ENCODE peak calls at places on chromosome 18, in four cellular contexts. G is mammary epithelial cell; B is CD4-positive, alpha-beta T cell; O is BE2C. H is an unnamed sample.

GRCh38 chr18:80187956-80188642 is 59.2 kb downstream of the PARD6G start:
- DNase-seq in G (no peak), O (no peak), B (no peak), H (no peak)

GRCh38 chr18:48689548-48689947 is 150.7 kb downstream of the CTIF start:
- DNase-seq in O (no peak), B (no peak), G (no peak), H (no peak)

GRCh38 chr18:67864677-67865340 is 348.3 kb upstream of the DSEL start:
- DNase-seq in B (no peak), G (peak), O (no peak), H (no peak)

GRCh38 chr18:44830551-44830950 is 149.9 kb downstream of the SETBP1 start:
- DNase-seq in G (no peak), O (no peak), B (no peak), H (no peak)

GRCh38 chr18:28581503-28582169 is 404.7 kb upstream of the CDH2 start:
- DNase-seq in G (no peak), B (no peak), O (peak), H (peak)

GRCh38 chr18:71008257-71008656 is 719.4 kb downstream of the SOCS6 start:
- DNase-seq in G (no peak), B (no peak), O (no peak), H (no peak)

GRCh38 chr18:12246849-12247808 is 7.0 kb upstream of the CIDEA start:
- DNase-seq in O (no peak), B (no peak), G (no peak), H (peak)

GRCh38 chr18:48292787-48293409 is 116.3 kb downstream of the ZBTB7C start:
- DNase-seq in O (no peak), B (no peak), G (no peak), H (no peak)

GRCh38 chr18:65288908-65289307 is 461.9 kb upstream of the CDH7 start:
- DNase-seq in G (no peak), B (no peak), O (no peak), H (no peak)

GRCh38 chr18:55588876-55589595 is 1.0 kb upstream of the TCF4 start:
- DNase-seq in O (no peak), G (peak), B (no peak), H (no peak)

GRCh38 chr18:59623456-59624383 is 73.5 kb downstream of the CCBE1 start:
- DNase-seq in O (no peak), B (no peak), G (peak), H (no peak)

GRCh38 chr18:43012951-43013350 is 102.5 kb downstream of the RIT2 start:
- DNase-seq in O (no peak), G (no peak), B (no peak), H (no peak)

GRCh38 chr18:48780151-48781001 is 170.4 kb downstream of the SMAD7 start:
- DNase-seq in G (no peak), O (no peak), B (no peak), H (peak)

GRCh38 chr18:70454705-70455322 is 166.0 kb downstream of the SOCS6 start:
- DNase-seq in O (peak), B (no peak), G (peak), H (peak)

GRCh38 chr18:68233043-68233442 is 481.9 kb downstream of the TMX3 start:
- DNase-seq in B (no peak), G (no peak), O (peak), H (no peak)

GRCh38 chr18:34862561-34862960 is 152.5 kb downstream of the DTNA start:
- DNase-seq in B (no peak), G (no peak), O (no peak), H (no peak)

GRCh38 chr18:77487951-77488740 is 238.5 kb downstream of the GALR1 start:
- DNase-seq in G (no peak), B (no peak), O (no peak), H (no peak)

GRCh38 chr18:41569867-41570266 is 385.2 kb upstream of the PIK3C3 start:
- DNase-seq in G (no peak), B (no peak), O (no peak), H (no peak)

GRCh38 chr18:41577529-41577928 is 377.5 kb upstream of the PIK3C3 start:
- DNase-seq in O (no peak), G (no peak), B (no peak), H (no peak)

GRCh38 chr18:6367208-6367607 is 47.5 kb downstream of the L3MBTL4 start:
- DNase-seq in G (no peak), B (no peak), O (no peak), H (no peak)

GRCh38 chr18:79402977-79403722 is 7.4 kb downstream of the NFATC1 start:
- DNase-seq in G (peak), O (no peak), B (no peak), H (peak)

GRCh38 chr18:57629399-57629798 is 7.8 kb upstream of the NARS1 start:
- DNase-seq in G (no peak), B (no peak), O (no peak), H (no peak)

GRCh38 chr18:80176334-80177080 is 67.4 kb downstream of the ADNP2 start:
- DNase-seq in B (no peak), G (no peak), O (no peak), H (no peak)

GRCh38 chr18:24530630-24531111 is 70.2 kb downstream of the HRH4 start:
- DNase-seq in G (peak), B (no peak), O (no peak), H (peak)

GRCh38 chr18:424071-424868 is 76.2 kb downstream of the COLEC12 start:
- DNase-seq in B (no peak), O (no peak), G (no peak), H (no peak)

GRCh38 chr18:44601447-44601846 is 79.2 kb upstream of the SETBP1 start:
- DNase-seq in O (no peak), B (no peak), G (peak), H (no peak)

GRCh38 chr18:59238385-59238784 is 18.4 kb downstream of the GRP start:
- DNase-seq in G (no peak), B (no peak), O (no peak), H (no peak)

GRCh38 chr18:8750954-8751415 is 45.6 kb downstream of the MTCL1 start:
- DNase-seq in O (peak), B (no peak), G (no peak), H (no peak)

GRCh38 chr18:11741505-11742145 is 52.6 kb downstream of the GNAL start:
- DNase-seq in G (no peak), B (no peak), O (no peak), H (no peak)

GRCh38 chr18:54774971-54775665 is 53.2 kb upstream of the RAB27B start:
- DNase-seq in G (no peak), O (peak), B (no peak), H (no peak)

GRCh38 chr18:66560092-66560491 is 43.8 kb downstream of the CDH19 start:
- DNase-seq in G (peak), B (no peak), O (peak), H (no peak)

GRCh38 chr18:57915241-57915640 is 112.1 kb upstream of the ATP8B1 start:
- DNase-seq in G (no peak), O (no peak), B (no peak), H (no peak)

GRCh38 chr18:29161429-29161828 is 984.5 kb upstream of the CDH2 start:
- DNase-seq in O (no peak), B (no peak), G (no peak), H (no peak)

GRCh38 chr18:43277164-43277600 is at the start of gene SYT4:
- DNase-seq in B (no peak), O (peak), G (peak), H (peak)

GRCh38 chr18:79121746-79122474 is 52.7 kb downstream of the ATP9B start:
- DNase-seq in B (no peak), G (peak), O (no peak), H (no peak)

DNA sequence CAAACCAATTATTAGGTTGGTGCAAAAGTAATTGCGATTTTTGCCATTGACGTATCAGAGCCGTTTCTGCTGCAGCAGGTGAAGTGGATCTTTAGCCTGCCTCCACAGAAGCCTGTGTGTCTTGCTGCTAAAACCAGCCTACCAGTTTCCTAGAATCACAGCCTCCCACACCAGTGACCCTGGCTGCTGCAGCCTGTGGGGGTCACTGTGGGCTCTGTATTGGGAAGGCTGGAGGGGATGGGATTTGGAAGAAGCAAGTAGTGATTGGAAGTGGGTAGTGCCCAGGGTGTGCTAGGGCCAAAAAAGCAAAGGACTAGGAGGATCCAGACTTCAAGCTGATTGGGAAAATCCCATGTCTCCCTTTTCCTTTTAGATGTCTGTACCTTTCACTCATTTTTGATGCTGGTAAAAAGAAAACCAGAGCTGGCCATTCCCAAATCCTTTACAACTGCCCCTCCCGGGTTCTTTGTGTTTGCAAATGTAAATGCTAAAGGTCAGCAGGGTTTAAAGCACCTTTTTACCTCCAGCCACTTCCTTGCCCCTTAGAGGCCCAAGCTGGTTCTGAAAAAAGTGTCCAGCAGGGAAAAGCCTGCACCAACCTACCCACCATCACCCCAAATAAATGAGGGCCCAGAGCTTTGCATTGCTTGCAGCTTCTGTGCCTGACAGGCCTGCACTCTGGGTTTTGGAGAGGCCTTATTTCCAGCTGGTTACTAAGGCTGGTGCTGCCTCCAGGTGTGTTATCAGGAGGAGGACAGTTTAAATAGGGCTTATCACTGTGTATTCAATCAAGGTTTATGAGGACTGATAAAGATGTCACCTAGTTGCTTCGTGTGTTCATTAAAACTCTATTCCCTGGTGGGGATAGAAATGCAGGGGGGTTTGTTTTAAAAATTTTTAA is 172.0 kb downstream of the MIB1 start:
- DNase-seq in G (no peak), B (no peak), O (peak), H (peak)
- TF ChIP-seq CTCF in G (peak), B (no peak), O (peak), H (no peak)

GRCh38 chr18:74546751-74547530 is 12.6 kb downstream of the CNDP1 start:
- DNase-seq in G (peak), B (no peak), O (no peak), H (no peak)

GRCh38 chr18:74541703-74542555 is 7.6 kb downstream of the CNDP1 start:
- DNase-seq in B (no peak), G (peak), O (no peak), H (no peak)

GRCh38 chr18:74549591-74550104 is 15.3 kb downstream of the CNDP1 start:
- DNase-seq in G (no peak), O (no peak), B (no peak), H (no peak)

GRCh38 chr18:74544898-74545297 is 10.6 kb downstream of the CNDP1 start:
- DNase-seq in G (no peak), B (no peak), O (no peak), H (no peak)

DNA sequence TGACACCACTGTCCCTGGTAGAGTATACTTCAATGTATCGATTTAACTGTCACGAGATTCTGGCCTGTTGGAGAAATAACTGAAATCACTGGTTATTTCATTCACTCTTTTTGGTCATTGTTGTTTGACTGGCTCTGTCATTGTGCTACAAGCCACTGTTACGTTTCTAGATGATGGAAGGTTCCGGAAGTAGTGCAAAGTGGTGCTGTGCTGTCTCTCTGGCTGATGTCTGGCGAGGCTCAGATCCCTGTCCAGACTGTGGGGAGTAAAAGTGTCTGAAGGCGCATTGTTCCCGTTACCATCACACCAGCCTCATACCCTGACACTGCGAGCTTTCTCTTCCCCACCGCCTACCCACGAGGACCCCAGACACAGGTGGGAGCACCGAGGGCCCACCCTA is 11.7 kb downstream of the CNDP1 start:
- DNase-seq in O (no peak), B (no peak), G (no peak), H (no peak)
- TF ChIP-seq CTCF in O (no peak), B (no peak), G (no peak), H (no peak)

GRCh38 chr18:10232062-10232461 is 222.4 kb upstream of the APCDD1 start:
- DNase-seq in B (no peak), G (no peak), O (no peak), H (no peak)

GRCh38 chr18:10231220-10231619 is 223.2 kb upstream of the APCDD1 start:
- DNase-seq in O (no peak), B (no peak), G (no peak), H (no peak)

GRCh38 chr18:10228380-10228779 is 226.1 kb upstream of the APCDD1 start:
- DNase-seq in G (no peak), B (no peak), O (no peak), H (no peak)

GRCh38 chr18:10226971-10227370 is 227.5 kb upstream of the APCDD1 start:
- DNase-seq in O (no peak), G (no peak), B (no peak), H (no peak)

DNA sequence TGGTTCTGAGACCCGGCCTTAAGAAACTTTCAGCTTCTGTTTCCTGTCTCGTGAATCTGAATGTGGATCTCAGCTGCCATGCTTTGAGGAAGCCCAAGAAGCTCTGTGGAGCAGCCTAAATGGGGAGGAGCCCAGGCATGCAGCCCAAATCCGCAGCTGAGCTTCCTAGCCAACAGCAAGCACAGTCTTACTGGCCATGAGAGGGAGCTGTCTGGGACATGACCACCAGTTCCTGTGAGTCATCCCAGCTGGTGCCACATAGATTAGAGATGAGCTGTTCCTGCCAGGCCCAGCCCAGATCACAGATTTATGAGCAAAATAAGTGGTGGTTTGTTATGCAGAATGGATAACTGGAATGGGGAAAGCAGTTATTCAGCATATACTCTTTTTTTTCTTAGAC is 224.4 kb upstream of the APCDD1 start:
- DNase-seq in O (peak), B (no peak), G (peak), H (no peak)
- TF ChIP-seq CTCF in O (no peak), B (no peak), G (peak), H (no peak)

GRCh38 chr18:38422216-38422615 is 856.6 kb upstream of the CELF4 start:
- DNase-seq in B (no peak), O (no peak), G (no peak), H (no peak)

GRCh38 chr18:38427736-38428135 is 862.1 kb upstream of the CELF4 start:
- DNase-seq in O (no peak), B (no peak), G (no peak), H (no peak)

DNA sequence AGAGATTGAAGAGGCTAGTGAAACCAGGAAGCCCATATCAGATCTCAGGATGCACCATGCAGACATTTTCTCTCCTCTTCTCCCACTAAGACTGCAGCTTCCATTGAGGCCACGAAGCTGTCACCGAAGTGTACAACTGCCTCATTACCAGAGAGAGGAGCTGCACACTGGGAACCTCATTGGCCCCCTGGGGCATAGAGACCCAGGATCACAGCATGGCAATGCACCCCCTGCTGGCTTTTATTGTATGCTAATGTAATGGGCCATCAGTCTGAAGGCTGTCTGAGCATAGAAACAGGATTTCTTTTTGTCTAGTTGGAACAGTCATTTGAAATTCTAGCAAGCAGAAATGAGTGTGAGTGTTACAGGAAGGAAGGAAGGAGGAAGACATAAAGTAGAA is 861.6 kb upstream of the CELF4 start:
- DNase-seq in B (no peak), G (no peak), O (peak), H (no peak)
- TF ChIP-seq CTCF in B (no peak), G (peak), O (peak), H (no peak)

GRCh38 chr18:51807336-51807735 is 532.7 kb upstream of the DCC start:
- DNase-seq in B (no peak), O (no peak), G (no peak), H (no peak)
- TF ChIP-seq CTCF in B (no peak), O (no peak), G (no peak), H (no peak)

GRCh38 chr18:37294951-37295350 is 270.6 kb downstream of the CELF4 start:
- DNase-seq in O (peak), B (no peak), G (no peak), H (peak)
- TF ChIP-seq CTCF in O (peak), B (no peak), G (peak), H (peak)

DNA sequence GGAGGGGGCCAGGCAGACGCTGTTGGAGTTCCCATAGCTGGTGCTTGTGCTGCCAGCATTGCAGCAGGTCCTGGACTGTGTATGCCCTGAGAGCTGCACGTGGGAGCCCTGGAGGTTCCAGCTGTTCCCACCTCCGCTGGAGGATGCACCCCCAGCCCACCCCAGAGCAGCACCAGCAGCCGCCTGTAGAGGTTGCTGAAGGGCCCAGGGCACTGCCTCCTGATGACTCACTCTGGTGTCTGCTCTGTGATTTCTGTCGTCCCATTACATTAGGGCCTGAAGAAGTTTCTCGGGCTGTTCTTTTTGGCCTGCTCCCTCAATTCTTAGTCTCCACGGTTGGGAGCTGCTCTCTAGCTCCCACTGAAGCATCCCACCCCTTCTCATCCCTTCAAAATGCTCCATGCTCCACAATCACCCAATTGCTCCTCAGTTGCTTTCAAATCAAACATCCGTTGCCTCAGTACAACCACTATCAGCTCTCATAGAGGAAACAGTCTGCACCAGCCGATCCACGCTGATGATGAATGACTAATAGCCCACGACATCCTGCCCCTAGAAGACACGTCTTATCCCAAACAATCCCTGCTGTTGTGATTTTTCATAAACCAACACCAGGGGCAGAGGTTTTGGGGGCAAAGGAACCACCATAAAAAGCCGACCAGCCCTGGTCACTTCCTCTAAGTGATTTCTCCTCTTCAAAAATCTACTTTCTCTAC is 65.2 kb upstream of the RNF152 start:
- DNase-seq in O (peak), B (no peak), G (no peak), H (no peak)
- TF ChIP-seq CTCF in O (no peak), B (no peak), G (peak), H (no peak)

GRCh38 chr18:13437801-13438506 is 219.4 kb downstream of the LDLRAD4 start:
- DNase-seq in O (no peak), B (peak), G (no peak), H (no peak)
- TF ChIP-seq CTCF in O (no peak), B (no peak), G (no peak), H (no peak)